ENCODE peak calls at places on chromosomes 16 and 17, in six cellular contexts. One of them, this sample, is unnamed.

GRCh38 chr16:48246066-48246465 is 1.3 kb downstream of the ABCC11 start:
- DNase-seq in mucosa of descending colon: no peak
- DNase-seq in bronchial epithelial cell: no peak
- DNase-seq in suprapubic skin: no peak
- DNase-seq in CD4-positive, alpha-beta T cell: no peak
- DNase-seq in PC-3: no peak
- DNase-seq in this sample: no peak

GRCh38 chr16:85614338-85615013 is 1.4 kb downstream of the GSE1 start:
- DNase-seq in PC-3: no peak
- DNase-seq in mucosa of descending colon: no peak
- DNase-seq in CD4-positive, alpha-beta T cell: no peak
- DNase-seq in suprapubic skin: no peak
- DNase-seq in bronchial epithelial cell: no peak
- DNase-seq in this sample: no peak

GRCh38 chr17:77644181-77644972 is 314.1 kb upstream of the TNRC6C start:
- DNase-seq in bronchial epithelial cell: no peak
- DNase-seq in suprapubic skin: peak
- DNase-seq in PC-3: no peak
- DNase-seq in mucosa of descending colon: no peak
- DNase-seq in CD4-positive, alpha-beta T cell: no peak
- DNase-seq in this sample: no peak

GRCh38 chr17:5537251-5537650 is 47.1 kb downstream of the NLRP1 start:
- DNase-seq in bronchial epithelial cell: no peak
- DNase-seq in CD4-positive, alpha-beta T cell: no peak
- DNase-seq in PC-3: no peak
- DNase-seq in suprapubic skin: no peak
- DNase-seq in mucosa of descending colon: no peak
- DNase-seq in this sample: no peak

GRCh38 chr16:75494184-75494583 is 1.1 kb downstream of the CHST6 start:
- DNase-seq in suprapubic skin: no peak
- DNase-seq in PC-3: no peak
- DNase-seq in CD4-positive, alpha-beta T cell: no peak
- DNase-seq in mucosa of descending colon: no peak
- DNase-seq in bronchial epithelial cell: no peak
- DNase-seq in this sample: no peak

GRCh38 chr16:30459456-30459855 is 13.1 kb upstream of the ITGAL start:
- DNase-seq in suprapubic skin: no peak
- DNase-seq in mucosa of descending colon: no peak
- DNase-seq in PC-3: no peak
- DNase-seq in bronchial epithelial cell: no peak
- DNase-seq in CD4-positive, alpha-beta T cell: no peak
- DNase-seq in this sample: no peak

GRCh38 chr16:31085371-31085770 is 3.4 kb downstream of the PRSS53 start:
- DNase-seq in mucosa of descending colon: no peak
- DNase-seq in PC-3: no peak
- DNase-seq in CD4-positive, alpha-beta T cell: no peak
- DNase-seq in bronchial epithelial cell: no peak
- DNase-seq in suprapubic skin: no peak
- DNase-seq in this sample: no peak

GRCh38 chr17:56832446-56832845 is 1.3 kb downstream of the C17orf67 start:
- DNase-seq in suprapubic skin: no peak
- DNase-seq in PC-3: peak
- DNase-seq in bronchial epithelial cell: no peak
- DNase-seq in CD4-positive, alpha-beta T cell: no peak
- DNase-seq in mucosa of descending colon: no peak
- DNase-seq in this sample: no peak

GRCh38 chr16:22053921-22054341 is 38.4 kb upstream of the VWA3A start:
- DNase-seq in bronchial epithelial cell: no peak
- DNase-seq in suprapubic skin: no peak
- DNase-seq in PC-3: no peak
- DNase-seq in CD4-positive, alpha-beta T cell: no peak
- DNase-seq in mucosa of descending colon: no peak
- DNase-seq in this sample: no peak
- TF ChIP-seq CTCF in bronchial epithelial cell: no peak
- TF ChIP-seq CTCF in suprapubic skin: no peak
- TF ChIP-seq CTCF in PC-3: no peak
- TF ChIP-seq CTCF in CD4-positive, alpha-beta T cell: no peak
- TF ChIP-seq CTCF in mucosa of descending colon: no peak
- TF ChIP-seq CTCF in this sample: no peak

GRCh38 chr16:19330801-19331484 is 45.4 kb downstream of the CLEC19A start:
- DNase-seq in suprapubic skin: no peak
- DNase-seq in CD4-positive, alpha-beta T cell: no peak
- DNase-seq in mucosa of descending colon: no peak
- DNase-seq in bronchial epithelial cell: peak
- DNase-seq in PC-3: peak
- DNase-seq in this sample: no peak
- TF ChIP-seq CTCF in suprapubic skin: no peak
- TF ChIP-seq CTCF in CD4-positive, alpha-beta T cell: no peak
- TF ChIP-seq CTCF in mucosa of descending colon: no peak
- TF ChIP-seq CTCF in bronchial epithelial cell: peak
- TF ChIP-seq CTCF in PC-3: no peak
- TF ChIP-seq CTCF in this sample: no peak

GRCh38 chr16:81940781-81941560 is 70.3 kb downstream of the SDR42E1 start:
- DNase-seq in suprapubic skin: no peak
- DNase-seq in bronchial epithelial cell: peak
- DNase-seq in mucosa of descending colon: no peak
- DNase-seq in PC-3: peak
- DNase-seq in CD4-positive, alpha-beta T cell: no peak
- DNase-seq in this sample: no peak
- TF ChIP-seq CTCF in suprapubic skin: no peak
- TF ChIP-seq CTCF in bronchial epithelial cell: peak
- TF ChIP-seq CTCF in mucosa of descending colon: no peak
- TF ChIP-seq CTCF in PC-3: peak
- TF ChIP-seq CTCF in CD4-positive, alpha-beta T cell: peak
- TF ChIP-seq CTCF in this sample: no peak

GRCh38 chr16:4350787-4351659 is at the start of gene PAM16:
- DNase-seq in suprapubic skin: peak
- DNase-seq in CD4-positive, alpha-beta T cell: peak
- DNase-seq in bronchial epithelial cell: peak
- DNase-seq in mucosa of descending colon: peak
- DNase-seq in PC-3: peak
- DNase-seq in this sample: peak
- TF ChIP-seq CTCF in suprapubic skin: no peak
- TF ChIP-seq CTCF in CD4-positive, alpha-beta T cell: no peak
- TF ChIP-seq CTCF in bronchial epithelial cell: peak
- TF ChIP-seq CTCF in mucosa of descending colon: no peak
- TF ChIP-seq CTCF in PC-3: no peak
- TF ChIP-seq CTCF in this sample: no peak

DNA sequence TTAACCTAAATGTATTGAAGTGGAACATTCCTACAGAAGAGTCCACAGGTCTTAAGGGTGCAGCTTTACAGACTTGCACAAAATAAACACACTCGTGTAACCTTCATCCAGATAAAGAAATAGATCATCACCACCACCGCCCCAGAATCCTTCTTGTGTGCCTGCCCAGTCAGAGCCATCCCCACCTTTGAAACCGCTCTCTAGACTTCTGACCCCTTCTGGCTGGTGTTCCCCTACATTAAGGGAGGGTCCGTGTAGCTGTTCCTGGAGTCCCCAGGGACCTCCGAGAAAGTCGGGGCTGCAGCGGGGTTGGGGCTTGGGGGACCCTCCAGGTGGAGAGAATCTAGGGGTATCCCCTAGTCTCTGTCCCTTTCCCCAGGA is 9.4 kb downstream of the TBX4 start:
- DNase-seq in CD4-positive, alpha-beta T cell: no peak
- DNase-seq in bronchial epithelial cell: no peak
- DNase-seq in mucosa of descending colon: no peak
- DNase-seq in suprapubic skin: peak
- DNase-seq in PC-3: no peak
- DNase-seq in this sample: no peak
- TF ChIP-seq CTCF in CD4-positive, alpha-beta T cell: no peak
- TF ChIP-seq CTCF in bronchial epithelial cell: no peak
- TF ChIP-seq CTCF in mucosa of descending colon: no peak
- TF ChIP-seq CTCF in suprapubic skin: no peak
- TF ChIP-seq CTCF in PC-3: no peak
- TF ChIP-seq CTCF in this sample: no peak

GRCh38 chr17:38824899-38825761 is at the start of gene CWC25:
- DNase-seq in PC-3: peak
- DNase-seq in mucosa of descending colon: peak
- DNase-seq in CD4-positive, alpha-beta T cell: peak
- DNase-seq in suprapubic skin: peak
- DNase-seq in bronchial epithelial cell: peak
- DNase-seq in this sample: peak
- TF ChIP-seq CTCF in PC-3: no peak
- TF ChIP-seq CTCF in mucosa of descending colon: no peak
- TF ChIP-seq CTCF in CD4-positive, alpha-beta T cell: no peak
- TF ChIP-seq CTCF in suprapubic skin: no peak
- TF ChIP-seq CTCF in bronchial epithelial cell: no peak
- TF ChIP-seq CTCF in this sample: no peak

GRCh38 chr17:40317345-40317873 is 8.4 kb downstream of the RARA start:
- DNase-seq in CD4-positive, alpha-beta T cell: no peak
- DNase-seq in PC-3: peak
- DNase-seq in mucosa of descending colon: peak
- DNase-seq in suprapubic skin: peak
- DNase-seq in bronchial epithelial cell: peak
- DNase-seq in this sample: peak
- TF ChIP-seq CTCF in CD4-positive, alpha-beta T cell: peak
- TF ChIP-seq CTCF in PC-3: peak
- TF ChIP-seq CTCF in mucosa of descending colon: peak
- TF ChIP-seq CTCF in suprapubic skin: peak
- TF ChIP-seq CTCF in bronchial epithelial cell: peak
- TF ChIP-seq CTCF in this sample: no peak

GRCh38 chr17:1058423-1059130 is 61.6 kb downstream of the TIMM22 start:
- DNase-seq in mucosa of descending colon: peak
- DNase-seq in PC-3: peak
- DNase-seq in bronchial epithelial cell: peak
- DNase-seq in CD4-positive, alpha-beta T cell: peak
- DNase-seq in suprapubic skin: no peak
- DNase-seq in this sample: no peak
- TF ChIP-seq CTCF in mucosa of descending colon: peak
- TF ChIP-seq CTCF in PC-3: peak
- TF ChIP-seq CTCF in bronchial epithelial cell: peak
- TF ChIP-seq CTCF in CD4-positive, alpha-beta T cell: peak
- TF ChIP-seq CTCF in suprapubic skin: no peak
- TF ChIP-seq CTCF in this sample: no peak